ENCODE peak calls at places on chromosome 5, in ten cellular contexts. One of them, this sample, is unnamed.

GRCh38 chr5:179239256-179240135 is 105.8 kb downstream of the ADAMTS2 start:
- DNase-seq in fibroblast of the aortic adventitia: no peak
- DNase-seq in activated CD8-positive, alpha-beta T cell treated with anti-CD3 and anti-CD28 coated beads for 36 hours: no peak
- DNase-seq in H1: no peak
- DNase-seq in heart right ventricle: no peak
- DNase-seq in IMR-90: no peak
- DNase-seq in hepatocyte: no peak
- DNase-seq in GM10248: no peak
- DNase-seq in body of pancreas: no peak
- DNase-seq in WTC11: peak; percentile 7
- DNase-seq in this sample: no peak

GRCh38 chr5:119398713-119399492 is 43.1 kb downstream of the TNFAIP8 start:
- DNase-seq in fibroblast of the aortic adventitia: peak; percentile 59
- DNase-seq in activated CD8-positive, alpha-beta T cell treated with anti-CD3 and anti-CD28 coated beads for 36 hours: no peak
- DNase-seq in H1: no peak
- DNase-seq in heart right ventricle: peak; percentile 62
- DNase-seq in IMR-90: no peak
- DNase-seq in hepatocyte: no peak
- DNase-seq in GM10248: no peak
- DNase-seq in body of pancreas: peak; percentile 49
- DNase-seq in WTC11: no peak
- DNase-seq in this sample: no peak

GRCh38 chr5:125336401-125336800 is 590.0 kb upstream of the ZNF608 start:
- DNase-seq in fibroblast of the aortic adventitia: peak; percentile 65
- DNase-seq in activated CD8-positive, alpha-beta T cell treated with anti-CD3 and anti-CD28 coated beads for 36 hours: no peak
- DNase-seq in H1: no peak
- DNase-seq in heart right ventricle: no peak
- DNase-seq in IMR-90: no peak
- DNase-seq in hepatocyte: no peak
- DNase-seq in GM10248: no peak
- DNase-seq in body of pancreas: no peak
- DNase-seq in WTC11: no peak
- DNase-seq in this sample: no peak

GRCh38 chr5:91025449-91025848 is 357.7 kb downstream of the ARRDC3 start:
- DNase-seq in fibroblast of the aortic adventitia: no peak
- DNase-seq in activated CD8-positive, alpha-beta T cell treated with anti-CD3 and anti-CD28 coated beads for 36 hours: no peak
- DNase-seq in H1: no peak
- DNase-seq in heart right ventricle: no peak
- DNase-seq in IMR-90: no peak
- DNase-seq in hepatocyte: no peak
- DNase-seq in GM10248: no peak
- DNase-seq in body of pancreas: no peak
- DNase-seq in WTC11: no peak
- DNase-seq in this sample: no peak

GRCh38 chr5:75928992-75929391 is 154.2 kb upstream of the SV2C start:
- DNase-seq in fibroblast of the aortic adventitia: no peak
- DNase-seq in activated CD8-positive, alpha-beta T cell treated with anti-CD3 and anti-CD28 coated beads for 36 hours: no peak
- DNase-seq in H1: no peak
- DNase-seq in heart right ventricle: no peak
- DNase-seq in IMR-90: no peak
- DNase-seq in hepatocyte: no peak
- DNase-seq in GM10248: no peak
- DNase-seq in body of pancreas: no peak
- DNase-seq in WTC11: no peak
- DNase-seq in this sample: no peak

GRCh38 chr5:93058309-93058708 is 522.7 kb downstream of the NR2F1-AS1 start:
- DNase-seq in fibroblast of the aortic adventitia: peak; percentile 70
- DNase-seq in activated CD8-positive, alpha-beta T cell treated with anti-CD3 and anti-CD28 coated beads for 36 hours: no peak
- DNase-seq in H1: no peak
- DNase-seq in heart right ventricle: no peak
- DNase-seq in IMR-90: peak; percentile 92
- DNase-seq in hepatocyte: no peak
- DNase-seq in GM10248: no peak
- DNase-seq in body of pancreas: no peak
- DNase-seq in WTC11: no peak
- DNase-seq in this sample: peak; percentile 64

GRCh38 chr5:126846756-126847155 is 69.8 kb downstream of the LMNB1 start:
- DNase-seq in fibroblast of the aortic adventitia: peak; percentile 20
- DNase-seq in activated CD8-positive, alpha-beta T cell treated with anti-CD3 and anti-CD28 coated beads for 36 hours: no peak
- DNase-seq in H1: no peak
- DNase-seq in heart right ventricle: no peak
- DNase-seq in IMR-90: no peak
- DNase-seq in hepatocyte: no peak
- DNase-seq in GM10248: no peak
- DNase-seq in body of pancreas: no peak
- DNase-seq in WTC11: no peak
- DNase-seq in this sample: no peak

GRCh38 chr5:14064841-14065240 is 78.3 kb upstream of the TRIO start:
- DNase-seq in fibroblast of the aortic adventitia: peak; percentile 18
- DNase-seq in activated CD8-positive, alpha-beta T cell treated with anti-CD3 and anti-CD28 coated beads for 36 hours: no peak
- DNase-seq in H1: no peak
- DNase-seq in heart right ventricle: no peak
- DNase-seq in IMR-90: peak; percentile 67
- DNase-seq in hepatocyte: no peak
- DNase-seq in GM10248: no peak
- DNase-seq in body of pancreas: no peak
- DNase-seq in WTC11: no peak
- DNase-seq in this sample: peak; percentile 70

GRCh38 chr5:53257806-53258373 is 148.3 kb upstream of the MOCS2 start:
- DNase-seq in fibroblast of the aortic adventitia: peak; percentile 47
- DNase-seq in activated CD8-positive, alpha-beta T cell treated with anti-CD3 and anti-CD28 coated beads for 36 hours: no peak
- DNase-seq in H1: no peak
- DNase-seq in heart right ventricle: no peak
- DNase-seq in IMR-90: peak; percentile 18
- DNase-seq in hepatocyte: no peak
- DNase-seq in GM10248: no peak
- DNase-seq in body of pancreas: no peak
- DNase-seq in WTC11: no peak
- DNase-seq in this sample: no peak

GRCh38 chr5:96775689-96776088 is 32.1 kb downstream of the ERAP1 start:
- DNase-seq in fibroblast of the aortic adventitia: no peak
- DNase-seq in activated CD8-positive, alpha-beta T cell treated with anti-CD3 and anti-CD28 coated beads for 36 hours: no peak
- DNase-seq in H1: no peak
- DNase-seq in heart right ventricle: no peak
- DNase-seq in IMR-90: no peak
- DNase-seq in hepatocyte: no peak
- DNase-seq in GM10248: no peak
- DNase-seq in body of pancreas: no peak
- DNase-seq in WTC11: no peak
- DNase-seq in this sample: no peak

GRCh38 chr5:57316798-57317327 is 143.0 kb downstream of the GPBP1 start:
- DNase-seq in fibroblast of the aortic adventitia: peak; percentile 97
- DNase-seq in activated CD8-positive, alpha-beta T cell treated with anti-CD3 and anti-CD28 coated beads for 36 hours: peak; percentile 43
- DNase-seq in H1: no peak
- DNase-seq in heart right ventricle: no peak
- DNase-seq in IMR-90: peak; percentile 100
- DNase-seq in hepatocyte: peak; percentile 74
- DNase-seq in GM10248: peak; percentile 14
- DNase-seq in body of pancreas: no peak
- DNase-seq in WTC11: no peak
- DNase-seq in this sample: peak; percentile 98

GRCh38 chr5:31361906-31362900 is 168.7 kb downstream of the CDH6 start:
- DNase-seq in fibroblast of the aortic adventitia: peak; percentile 66
- DNase-seq in activated CD8-positive, alpha-beta T cell treated with anti-CD3 and anti-CD28 coated beads for 36 hours: no peak
- DNase-seq in H1: peak; percentile 23
- DNase-seq in heart right ventricle: no peak
- DNase-seq in IMR-90: peak; percentile 59
- DNase-seq in hepatocyte: no peak
- DNase-seq in GM10248: no peak
- DNase-seq in body of pancreas: no peak
- DNase-seq in WTC11: no peak
- DNase-seq in this sample: no peak

GRCh38 chr5:175616083-175616482 is 41.8 kb upstream of the HRH2 start:
- DNase-seq in fibroblast of the aortic adventitia: no peak
- DNase-seq in activated CD8-positive, alpha-beta T cell treated with anti-CD3 and anti-CD28 coated beads for 36 hours: peak; percentile 15
- DNase-seq in H1: no peak
- DNase-seq in heart right ventricle: no peak
- DNase-seq in IMR-90: no peak
- DNase-seq in hepatocyte: no peak
- DNase-seq in GM10248: no peak
- DNase-seq in body of pancreas: no peak
- DNase-seq in WTC11: no peak
- DNase-seq in this sample: no peak

GRCh38 chr5:80654054-80654390 is 430 bp upstream of the MSH3 start:
- DNase-seq in fibroblast of the aortic adventitia: no peak
- DNase-seq in activated CD8-positive, alpha-beta T cell treated with anti-CD3 and anti-CD28 coated beads for 36 hours: peak; percentile 63
- DNase-seq in H1: no peak
- DNase-seq in heart right ventricle: no peak
- DNase-seq in IMR-90: no peak
- DNase-seq in hepatocyte: peak; percentile 49
- DNase-seq in GM10248: peak; percentile 23
- DNase-seq in body of pancreas: no peak
- DNase-seq in WTC11: no peak
- DNase-seq in this sample: no peak

GRCh38 chr5:128378196-128378595 is 159.8 kb downstream of the FBN2 start:
- DNase-seq in fibroblast of the aortic adventitia: no peak
- DNase-seq in activated CD8-positive, alpha-beta T cell treated with anti-CD3 and anti-CD28 coated beads for 36 hours: no peak
- DNase-seq in H1: no peak
- DNase-seq in heart right ventricle: no peak
- DNase-seq in IMR-90: peak; percentile 28
- DNase-seq in hepatocyte: no peak
- DNase-seq in GM10248: no peak
- DNase-seq in body of pancreas: no peak
- DNase-seq in WTC11: no peak
- DNase-seq in this sample: peak; percentile 34

GRCh38 chr5:85263125-85263524 is 878.4 kb upstream of the EDIL3 start:
- DNase-seq in fibroblast of the aortic adventitia: no peak
- DNase-seq in activated CD8-positive, alpha-beta T cell treated with anti-CD3 and anti-CD28 coated beads for 36 hours: no peak
- DNase-seq in H1: no peak
- DNase-seq in heart right ventricle: no peak
- DNase-seq in IMR-90: no peak
- DNase-seq in hepatocyte: no peak
- DNase-seq in GM10248: no peak
- DNase-seq in body of pancreas: no peak
- DNase-seq in WTC11: no peak
- DNase-seq in this sample: no peak

DNA sequence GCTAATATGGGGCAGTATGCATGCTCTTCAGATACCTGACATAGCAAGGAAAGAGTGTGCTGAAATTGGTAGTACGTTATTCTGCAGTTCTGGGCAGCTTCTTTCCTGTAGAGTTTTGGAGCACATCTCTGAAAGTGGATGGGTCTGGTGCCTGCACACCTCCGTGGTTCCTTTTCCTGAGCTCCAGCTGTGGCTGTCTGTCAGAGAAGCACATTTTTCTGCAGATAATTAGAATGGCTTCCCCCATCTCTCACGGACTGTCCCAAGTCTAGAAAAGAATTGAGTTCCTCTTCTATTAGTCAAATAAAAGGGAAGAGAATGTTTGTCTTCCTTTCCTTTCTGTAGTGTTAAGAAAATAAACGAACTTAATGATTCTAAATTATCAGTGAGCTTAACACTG is 55.6 kb downstream of the VCAN start:
- DNase-seq in fibroblast of the aortic adventitia: no peak
- DNase-seq in activated CD8-positive, alpha-beta T cell treated with anti-CD3 and anti-CD28 coated beads for 36 hours: no peak
- DNase-seq in H1: no peak
- DNase-seq in heart right ventricle: no peak
- DNase-seq in IMR-90: no peak
- DNase-seq in hepatocyte: no peak
- DNase-seq in GM10248: no peak
- DNase-seq in body of pancreas: no peak
- DNase-seq in WTC11: no peak
- DNase-seq in this sample: no peak
- TF ChIP-seq CTCF in fibroblast of the aortic adventitia: no peak
- TF ChIP-seq CTCF in activated CD8-positive, alpha-beta T cell treated with anti-CD3 and anti-CD28 coated beads for 36 hours: no peak
- TF ChIP-seq CTCF in H1: no peak
- TF ChIP-seq CTCF in heart right ventricle: no peak
- TF ChIP-seq CTCF in IMR-90: no peak
- TF ChIP-seq CTCF in hepatocyte: no peak
- TF ChIP-seq CTCF in GM10248: no peak
- TF ChIP-seq CTCF in body of pancreas: no peak
- TF ChIP-seq CTCF in WTC11: no peak
- TF ChIP-seq CTCF in this sample: no peak

GRCh38 chr5:135458356-135458755 is 6.2 kb upstream of the TIFAB start:
- DNase-seq in fibroblast of the aortic adventitia: no peak
- DNase-seq in activated CD8-positive, alpha-beta T cell treated with anti-CD3 and anti-CD28 coated beads for 36 hours: no peak
- DNase-seq in H1: no peak
- DNase-seq in heart right ventricle: no peak
- DNase-seq in IMR-90: no peak
- DNase-seq in hepatocyte: no peak
- DNase-seq in GM10248: no peak
- DNase-seq in body of pancreas: no peak
- DNase-seq in WTC11: no peak
- DNase-seq in this sample: no peak
- TF ChIP-seq CTCF in fibroblast of the aortic adventitia: no peak
- TF ChIP-seq CTCF in activated CD8-positive, alpha-beta T cell treated with anti-CD3 and anti-CD28 coated beads for 36 hours: no peak
- TF ChIP-seq CTCF in H1: no peak
- TF ChIP-seq CTCF in heart right ventricle: no peak
- TF ChIP-seq CTCF in IMR-90: no peak
- TF ChIP-seq CTCF in hepatocyte: no peak
- TF ChIP-seq CTCF in GM10248: no peak
- TF ChIP-seq CTCF in body of pancreas: no peak
- TF ChIP-seq CTCF in WTC11: no peak
- TF ChIP-seq CTCF in this sample: no peak

DNA sequence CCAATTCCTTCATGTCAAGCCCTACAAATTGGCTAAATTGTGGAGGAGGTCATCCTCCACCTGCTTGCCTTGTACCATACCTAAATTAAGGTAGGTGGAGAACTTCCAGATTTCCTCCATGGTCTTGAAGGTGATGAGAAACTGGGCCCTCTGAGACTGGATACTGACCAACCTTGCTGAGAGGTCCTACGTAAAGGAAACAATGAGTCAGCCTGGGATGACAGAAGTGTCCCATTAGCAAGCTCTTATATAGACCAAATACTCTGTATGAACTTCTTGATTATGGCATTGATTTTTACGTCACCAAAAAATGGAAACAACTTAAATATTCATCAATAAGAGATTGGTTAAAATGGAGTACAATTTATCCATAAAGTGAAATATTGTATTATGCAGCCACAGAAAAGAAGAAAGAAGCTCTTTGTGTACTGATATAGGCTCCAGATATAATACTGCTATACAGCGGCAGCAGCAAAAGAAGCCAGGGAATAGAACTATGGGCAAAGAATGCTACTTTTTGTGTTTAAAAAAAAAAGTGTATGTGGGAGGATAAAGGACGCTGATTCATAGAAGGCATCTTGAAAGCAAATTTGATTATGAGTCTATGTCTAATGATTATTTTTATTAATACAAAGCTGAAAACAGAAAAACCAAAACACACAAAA is 18.3 kb downstream of the SH3TC2 start:
- DNase-seq in fibroblast of the aortic adventitia: no peak
- DNase-seq in activated CD8-positive, alpha-beta T cell treated with anti-CD3 and anti-CD28 coated beads for 36 hours: no peak
- DNase-seq in H1: no peak
- DNase-seq in heart right ventricle: no peak
- DNase-seq in IMR-90: no peak
- DNase-seq in hepatocyte: no peak
- DNase-seq in GM10248: no peak
- DNase-seq in body of pancreas: no peak
- DNase-seq in WTC11: no peak
- DNase-seq in this sample: no peak
- TF ChIP-seq CTCF in fibroblast of the aortic adventitia: no peak
- TF ChIP-seq CTCF in activated CD8-positive, alpha-beta T cell treated with anti-CD3 and anti-CD28 coated beads for 36 hours: no peak
- TF ChIP-seq CTCF in H1: no peak
- TF ChIP-seq CTCF in heart right ventricle: no peak
- TF ChIP-seq CTCF in IMR-90: no peak
- TF ChIP-seq CTCF in hepatocyte: no peak
- TF ChIP-seq CTCF in GM10248: no peak
- TF ChIP-seq CTCF in body of pancreas: no peak
- TF ChIP-seq CTCF in WTC11: no peak
- TF ChIP-seq CTCF in this sample: no peak

GRCh38 chr5:161535762-161536161 is 10.8 kb downstream of the GABRB2 start:
- DNase-seq in fibroblast of the aortic adventitia: no peak
- DNase-seq in activated CD8-positive, alpha-beta T cell treated with anti-CD3 and anti-CD28 coated beads for 36 hours: no peak
- DNase-seq in H1: no peak
- DNase-seq in heart right ventricle: no peak
- DNase-seq in IMR-90: no peak
- DNase-seq in hepatocyte: peak; percentile 33
- DNase-seq in GM10248: no peak
- DNase-seq in body of pancreas: no peak
- DNase-seq in WTC11: no peak
- DNase-seq in this sample: no peak
- TF ChIP-seq CTCF in fibroblast of the aortic adventitia: no peak
- TF ChIP-seq CTCF in activated CD8-positive, alpha-beta T cell treated with anti-CD3 and anti-CD28 coated beads for 36 hours: no peak
- TF ChIP-seq CTCF in H1: peak; percentile 29
- TF ChIP-seq CTCF in heart right ventricle: no peak
- TF ChIP-seq CTCF in IMR-90: no peak
- TF ChIP-seq CTCF in hepatocyte: peak; percentile 30
- TF ChIP-seq CTCF in GM10248: peak; percentile 21
- TF ChIP-seq CTCF in body of pancreas: peak; percentile 11
- TF ChIP-seq CTCF in WTC11: no peak
- TF ChIP-seq CTCF in this sample: no peak